ENCODE peak calls at places on chromosomes 7 and 10, in nine cellular contexts. B, Y, S, Z, J, E, R, K and W are unnamed samples.
A peak's percentile ranks its signal among the peaks of the same experiment; 100 is the strongest.

GRCh38 chr10:43749940-43750552 is 101.4 kb upstream of the ZNF32 start:
- DNase-seq in B (no peak), Y (no peak), S (no peak), Z (no peak), J (no peak), E (no peak), R (no peak), K (no peak), W (no peak)

GRCh38 chr7:110962374-110962773 is 128.6 kb upstream of the LRRN3 start:
- DNase-seq in B (no peak), Y (no peak), S (no peak), Z (no peak), J (no peak), E (no peak), R (no peak), K (no peak), W (no peak)

GRCh38 chr7:96823274-96823673 is 113.6 kb upstream of the SEM1 start:
- DNase-seq in B (no peak), Y (peak; percentile 48), S (no peak), Z (no peak), J (no peak), E (no peak), R (no peak), K (no peak), W (no peak)

GRCh38 chr10:34598972-34599371 is 216.1 kb downstream of the PARD3 start:
- DNase-seq in B (no peak), Y (no peak), S (no peak), Z (no peak), J (no peak), E (no peak), R (no peak), K (no peak), W (no peak)

GRCh38 chr10:98858525-98858924 is 377.1 kb downstream of the HPSE2 start:
- DNase-seq in B (peak; percentile 9), Y (no peak), S (no peak), Z (no peak), J (no peak), E (no peak), R (no peak), K (peak; percentile 42), W (no peak)

GRCh38 chr10:52814506-52814905 is 41.9 kb upstream of the MBL2 start:
- DNase-seq in B (no peak), Y (no peak), S (no peak), Z (no peak), J (no peak), E (no peak), R (no peak), K (no peak), W (no peak)

GRCh38 chr7:116395125-116395791 is 104.3 kb upstream of the CAV2 start:
- DNase-seq in B (peak; percentile 96), Y (peak; percentile 90), S (no peak), Z (no peak), J (no peak), E (no peak), R (no peak), K (peak; percentile 86), W (no peak)

GRCh38 chr10:26365681-26366327 is 72.3 kb upstream of the APBB1IP start:
- DNase-seq in B (peak; percentile 88), Y (no peak), S (no peak), Z (no peak), J (no peak), E (no peak), R (no peak), K (no peak), W (no peak)

GRCh38 chr10:78177431-78178185 is 143.9 kb downstream of the RPS24 start:
- DNase-seq in B (no peak), Y (peak; percentile 25), S (no peak), Z (no peak), J (no peak), E (no peak), R (no peak), K (no peak), W (no peak)

GRCh38 chr7:28533267-28533666 is 120.9 kb downstream of the CREB5 start:
- DNase-seq in B (no peak), Y (no peak), S (no peak), Z (no peak), J (no peak), E (no peak), R (no peak), K (no peak), W (no peak)

GRCh38 chr7:18356195-18356645 is 139.3 kb upstream of the HDAC9 start:
- DNase-seq in B (peak; percentile 28), Y (peak; percentile 54), S (no peak), Z (no peak), J (no peak), E (no peak), R (peak; percentile 33), K (peak; percentile 31), W (no peak)

GRCh38 chr7:148699024-148699771 is 495 bp downstream of the CUL1 start:
- DNase-seq in B (peak; percentile 46), Y (peak; percentile 52), S (peak; percentile 76), Z (peak; percentile 67), J (peak; percentile 94), E (no peak), R (peak; percentile 74), K (peak; percentile 72), W (no peak)

DNA sequence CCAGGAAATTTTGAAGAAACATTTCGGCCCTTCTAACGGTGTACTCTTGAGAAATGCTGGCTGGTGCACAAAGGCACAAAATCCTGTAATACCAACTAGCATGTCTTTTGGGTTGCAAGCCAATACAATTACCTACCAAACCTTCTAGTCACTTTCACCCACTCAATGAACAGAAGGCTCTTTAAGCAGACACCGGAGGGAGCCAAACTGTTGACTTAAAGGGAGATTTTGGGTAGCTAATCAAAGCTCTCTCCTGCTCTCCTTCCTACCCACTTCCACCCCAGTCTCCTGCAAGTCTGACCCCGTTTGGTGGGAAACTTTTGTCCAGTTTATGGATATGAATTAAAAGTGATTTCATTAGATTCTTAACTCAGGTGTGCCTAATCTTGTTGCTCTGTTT is 24.0 kb downstream of the GRM3 start:
- DNase-seq in B (no peak), Y (no peak), S (no peak), Z (no peak), J (no peak), E (no peak), R (no peak), K (peak; percentile 69), W (no peak)
- H3K27ac ChIP-seq in B (no peak overlapping the region), Y (no peak overlapping the region), S (no peak overlapping the region), Z (no peak overlapping the region), J (no peak overlapping the region), E (no peak overlapping the region), R (no peak overlapping the region), K (no peak overlapping the region), W (no peak overlapping the region)

DNA sequence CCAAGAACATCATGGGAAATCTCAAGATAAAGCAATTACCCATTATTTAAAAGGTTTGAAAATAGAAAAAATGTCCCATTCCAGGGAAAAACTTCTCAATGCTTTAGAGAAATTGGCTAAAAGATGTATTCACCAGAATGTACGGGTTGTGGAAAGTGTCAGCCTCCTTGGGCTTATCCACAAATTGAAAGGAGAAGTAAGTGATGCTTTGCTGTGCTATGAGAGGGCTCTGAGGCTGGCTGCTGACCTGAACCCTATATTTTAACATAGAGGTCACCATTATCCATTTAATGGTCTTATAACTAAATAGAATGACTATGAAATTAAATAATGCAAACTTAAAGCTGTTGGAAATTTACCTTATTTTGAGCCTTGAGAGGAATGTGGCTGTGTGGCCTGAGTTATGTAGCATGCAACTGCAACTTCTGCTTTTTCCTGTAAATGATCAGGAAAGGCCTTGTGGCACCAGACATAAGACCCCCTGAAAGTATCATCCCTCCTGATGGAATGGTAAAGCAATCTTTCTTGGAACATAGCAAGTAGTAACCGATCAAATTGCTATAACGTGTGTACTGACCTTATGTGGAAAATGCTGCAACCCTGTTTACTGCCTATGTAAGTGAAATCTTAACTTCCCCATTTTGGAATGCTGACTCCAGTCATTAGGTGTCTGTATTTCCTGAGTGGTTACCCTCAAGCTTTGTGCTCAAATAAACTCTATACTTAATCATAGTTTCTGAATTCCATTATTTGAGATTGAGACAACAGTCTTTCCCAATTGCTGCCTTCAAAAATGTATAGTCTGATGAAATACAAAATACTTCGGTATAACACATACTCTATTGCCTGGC is 6.8 kb downstream of the IFIT1B start:
- DNase-seq in B (no peak), Y (no peak), S (no peak), Z (no peak), J (no peak), E (no peak), R (no peak), K (no peak), W (no peak)
- H3K27ac ChIP-seq in B (no peak overlapping the region), Y (no peak overlapping the region), S (no peak overlapping the region), Z (no peak overlapping the region), J (peak overlapping the region; percentile 58), E (no peak overlapping the region), R (no peak overlapping the region), K (no peak overlapping the region), W (no peak overlapping the region)

GRCh38 chr10:126570631-126571170 is 99.8 kb downstream of the C10orf90 start:
- DNase-seq in B (no peak), Y (no peak), S (no peak), Z (no peak), J (no peak), E (no peak), R (no peak), K (no peak), W (no peak)

GRCh38 chr10:126571203-126571602 is 99.3 kb downstream of the C10orf90 start:
- DNase-seq in B (no peak), Y (no peak), S (no peak), Z (no peak), J (no peak), E (no peak), R (no peak), K (peak; percentile 76), W (no peak)

GRCh38 chr10:126565871-126566270 is 104.6 kb downstream of the C10orf90 start:
- DNase-seq in B (no peak), Y (no peak), S (no peak), Z (no peak), J (no peak), E (no peak), R (no peak), K (no peak), W (no peak)

GRCh38 chr10:126568809-126569208 is 101.7 kb downstream of the C10orf90 start:
- DNase-seq in B (no peak), Y (no peak), S (no peak), Z (no peak), J (no peak), E (no peak), R (no peak), K (no peak), W (no peak)

GRCh38 chr10:126569513-126570447 is 100.7 kb downstream of the C10orf90 start:
- DNase-seq in B (peak; percentile 5), Y (no peak), S (no peak), Z (no peak), J (no peak), E (no peak), R (no peak), K (peak; percentile 73), W (no peak)
- H3K27ac ChIP-seq in B (no peak overlapping the region), Y (peak overlapping the region; percentile 58), S (no peak overlapping the region), Z (no peak overlapping the region), J (no peak overlapping the region), E (no peak overlapping the region), R (no peak overlapping the region), K (no peak overlapping the region), W (no peak overlapping the region)

DNA sequence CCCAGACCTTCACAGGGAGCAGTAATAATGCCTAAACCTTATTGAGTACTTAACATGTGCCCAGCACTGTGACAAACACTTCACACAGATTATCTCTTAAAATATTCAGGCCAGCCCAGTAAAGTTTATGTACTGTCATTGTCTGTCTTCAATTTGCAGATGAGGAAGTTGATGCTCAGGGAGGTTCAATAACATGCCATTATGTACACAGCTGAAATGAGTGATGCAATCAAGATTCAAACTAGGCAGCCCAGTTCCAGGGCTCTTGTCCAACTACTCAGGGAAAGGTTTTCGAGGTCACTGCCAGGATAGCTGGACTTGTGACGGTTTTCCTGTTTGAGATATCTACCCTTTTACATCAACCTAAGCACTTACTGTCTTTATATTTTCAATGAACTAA is 56.1 kb downstream of the AUTS2 start:
- DNase-seq in B (peak; percentile 21), Y (no peak), S (no peak), Z (no peak), J (no peak), E (no peak), R (no peak), K (no peak), W (no peak)
- H3K27ac ChIP-seq in B (peak overlapping the region; percentile 31), Y (no peak overlapping the region), S (no peak overlapping the region), Z (no peak overlapping the region), J (no peak overlapping the region), E (no peak overlapping the region), R (no peak overlapping the region), K (no peak overlapping the region), W (no peak overlapping the region)